ENCODE peak calls at places on chromosome 16, in eight cellular contexts. B is uterus, W is prostate gland, U is right cardiac atrium, J is tibial nerve, K is breast epithelium, E is neural progenitor cell, P is GM23248. N is an unnamed sample.
A peak's percentile ranks its signal among the peaks of the same experiment; 100 is the strongest.

GRCh38 chr16:86740817-86741799 is 162.8 kb downstream of the FOXL1 start:
- DNase-seq in E (peak; percentile 41), U (peak; percentile 69), P (peak; percentile 84), K (no peak), B (peak; percentile 22), W (no peak), J (peak; percentile 15), N (no peak)

GRCh38 chr16:85136705-85137322 is 24.5 kb upstream of the CIBAR2 start:
- DNase-seq in J (peak; percentile 42), U (peak; percentile 68), W (no peak), K (no peak), E (no peak), P (no peak), B (peak; percentile 64), N (no peak)

GRCh38 chr16:80751167-80751566 is 53.2 kb downstream of the CDYL2 start:
- DNase-seq in J (no peak), B (no peak), E (peak; percentile 2), U (no peak), W (peak; percentile 24), K (no peak), P (peak; percentile 72), N (no peak)

GRCh38 chr16:74720579-74720978 is 19.9 kb upstream of the MLKL start:
- DNase-seq in J (no peak), U (no peak), E (no peak), B (no peak), P (no peak), W (no peak), K (no peak), N (no peak)

GRCh38 chr16:14608604-14609003 is 21.5 kb downstream of the PARN start:
- DNase-seq in P (no peak), B (no peak), K (peak; percentile 59), U (no peak), E (no peak), W (no peak), J (no peak), N (no peak)

GRCh38 chr16:48561960-48562393 is 48.0 kb downstream of the N4BP1 start:
- DNase-seq in W (no peak), J (no peak), B (no peak), P (peak; percentile 42), K (no peak), E (no peak), U (no peak), N (no peak)

GRCh38 chr16:48574766-48575165 is 35.2 kb downstream of the N4BP1 start:
- DNase-seq in P (no peak), B (no peak), U (no peak), W (no peak), K (no peak), E (no peak), J (no peak), N (no peak)

GRCh38 chr16:52404546-52404945 is 142.4 kb downstream of the TOX3 start:
- DNase-seq in P (no peak), K (no peak), J (no peak), E (no peak), U (no peak), W (no peak), B (no peak), N (no peak)

GRCh38 chr16:51544850-51545467 is 393.9 kb upstream of the SALL1 start:
- DNase-seq in B (no peak), P (no peak), E (peak; percentile 81), K (no peak), J (no peak), W (no peak), U (no peak), N (no peak)

GRCh38 chr16:995087-995486 is 13.5 kb downstream of the SOX8 start:
- DNase-seq in W (no peak), B (no peak), K (no peak), J (no peak), U (no peak), P (peak; percentile 48), E (peak; percentile 50), N (no peak)

GRCh38 chr16:68234188-68235104 is 1.5 kb downstream of the ESRP2 start:
- DNase-seq in E (no peak), J (no peak), P (no peak), B (peak; percentile 18), U (no peak), W (peak; percentile 79), K (peak; percentile 86), N (no peak)

GRCh38 chr16:21121150-21121549 is 29.5 kb downstream of the DNAH3 start:
- DNase-seq in U (no peak), E (no peak), B (no peak), K (no peak), W (no peak), J (no peak), P (no peak), N (no peak)

GRCh38 chr16:21128991-21129390 is 21.7 kb downstream of the DNAH3 start:
- DNase-seq in W (no peak), P (no peak), U (no peak), J (no peak), B (no peak), K (no peak), E (no peak), N (no peak)

GRCh38 chr16:21130811-21131210 is 19.8 kb downstream of the DNAH3 start:
- DNase-seq in P (no peak), U (no peak), K (no peak), W (no peak), E (no peak), B (no peak), J (no peak), N (no peak)

GRCh38 chr16:21125191-21125590 is 25.5 kb downstream of the DNAH3 start:
- DNase-seq in E (no peak), P (no peak), J (no peak), W (no peak), B (no peak), K (no peak), U (no peak), N (no peak)

DNA sequence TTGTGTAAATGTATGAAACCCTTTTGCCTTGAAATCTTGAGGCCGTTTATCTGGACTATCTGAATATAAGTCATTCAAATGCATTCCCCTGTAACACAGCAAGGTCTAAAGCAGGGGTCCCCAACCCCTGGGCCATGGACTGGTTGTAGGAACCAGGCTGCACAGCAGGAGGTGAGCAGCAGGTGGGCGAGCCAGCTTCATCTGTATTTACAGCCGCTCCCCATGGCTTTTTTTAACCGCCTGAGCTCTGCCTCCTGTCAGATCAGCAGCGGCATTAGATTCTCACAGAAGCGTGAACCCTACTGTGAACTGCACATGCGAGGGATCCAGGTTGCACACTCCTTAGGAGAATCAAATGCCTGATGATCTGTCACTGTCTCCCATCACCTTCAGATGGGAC is 24.1 kb downstream of the DNAH3 start:
- DNase-seq in K (no peak), B (no peak), W (no peak), U (no peak), J (no peak), E (peak; percentile 25), P (no peak), N (no peak)
- H3K9me3 ChIP-seq in K (no peaks in the 10 kb centered on the region), B (no peaks in the 10 kb centered on the region), W (no peaks in the 10 kb centered on the region), U (no peaks in the 10 kb centered on the region), J (no peaks in the 10 kb centered on the region), E (no peaks in the 10 kb centered on the region), P (no peaks in the 10 kb centered on the region), N (no peaks in the 10 kb centered on the region)

GRCh38 chr16:4091638-4092037 is 24.6 kb downstream of the ADCY9 start:
- DNase-seq in E (no peak), J (no peak), K (no peak), W (no peak), B (no peak), P (no peak), U (no peak), N (no peak)
- H3K4me3 ChIP-seq in E (no peak overlapping the region), J (no peak overlapping the region), K (no peak overlapping the region), W (no peak overlapping the region), B (no peak overlapping the region), P (no peak overlapping the region), U (no peak overlapping the region), N (no peak overlapping the region)

GRCh38 chr16:70574595-70575271 is 51.1 kb downstream of the SF3B3 start:
- DNase-seq in W (no peak), E (no peak), J (no peak), B (no peak), P (peak; percentile 40), K (no peak), U (no peak), N (no peak)
- H3K27ac ChIP-seq in W (peak overlapping the region; percentile 39), E (peak overlapping the region; percentile 54), J (peak overlapping the region; percentile 92), B (peak overlapping the region; percentile 62), P (peak overlapping the region; percentile 51), K (peak overlapping the region; percentile 87), U (peak overlapping the region; percentile 24), N (no peak overlapping the region)

GRCh38 chr16:3375680-3376079 is 20.0 kb downstream of the OR2C1 start:
- DNase-seq in K (no peak), E (no peak), B (no peak), U (no peak), W (no peak), J (no peak), P (no peak), N (no peak)
- H3K9me3 ChIP-seq in K (peaks cover 82% of the 10 kb centered on the region), E (peaks cover 2% of the 10 kb centered on the region), B (no peaks in the 10 kb centered on the region), U (peaks cover 8% of the 10 kb centered on the region), W (no peaks in the 10 kb centered on the region), J (no peaks in the 10 kb centered on the region), P (no peaks in the 10 kb centered on the region), N (peaks cover 75% of the 10 kb centered on the region)

DNA sequence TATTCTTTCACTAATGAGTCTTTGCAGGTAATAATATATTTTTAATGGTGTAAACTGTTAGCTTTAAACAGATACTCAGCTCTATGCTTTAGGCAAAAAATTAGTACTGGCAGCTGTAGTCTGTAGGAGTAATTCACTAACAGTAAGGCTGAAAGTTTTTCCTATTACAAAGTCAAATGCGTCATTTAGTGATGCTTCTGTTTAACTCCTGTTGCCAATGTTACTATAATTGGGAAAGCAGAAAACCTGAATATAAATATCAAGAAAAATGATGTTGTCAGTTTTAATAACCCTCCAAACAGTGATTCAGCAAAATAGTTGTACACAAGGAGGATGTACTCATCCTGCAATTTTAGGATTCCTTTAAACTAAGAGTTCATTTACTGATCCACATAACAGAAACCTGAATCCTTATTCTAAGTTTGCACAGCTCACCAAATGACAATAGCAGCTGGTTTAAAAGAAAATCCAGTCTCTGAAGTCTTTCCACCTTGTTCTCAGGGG is 4.3 kb downstream of the CDR2 start:
- DNase-seq in U (no peak), J (no peak), W (no peak), P (peak; percentile 94), B (no peak), K (no peak), E (no peak), N (no peak)
- H3K4me3 ChIP-seq in U (no peak overlapping the region), J (no peak overlapping the region), W (no peak overlapping the region), P (peak overlapping the region; percentile 48), B (no peak overlapping the region), K (no peak overlapping the region), E (no peak overlapping the region), N (no peak overlapping the region)